ENCODE peak calls at places on chromosomes 6 and 20, in four cellular contexts. H is HCT116, J is spleen, S is AG04450. D is an unnamed sample.

GRCh38 chr6:137751768-137752560 is 115.1 kb upstream of the TNFAIP3 start:
- DNase-seq in J (no peak), S (no peak), H (no peak), D (no peak)

GRCh38 chr6:87660226-87660886 is 41.7 kb downstream of the AKIRIN2 start:
- DNase-seq in S (peak; percentile 34), J (no peak), H (no peak), D (no peak)

GRCh38 chr6:92050216-92050615 is 1369.1 kb downstream of the EPHA7 start:
- DNase-seq in H (no peak), S (no peak), J (no peak), D (no peak)

GRCh38 chr6:151493495-151494234 is at the start of gene CCDC170:
- DNase-seq in H (no peak), S (no peak), J (peak; percentile 87), D (no peak)

GRCh38 chr20:47551841-47552240 is 50.2 kb downstream of the NCOA3 start:
- DNase-seq in H (no peak), S (no peak), J (no peak), D (no peak)

GRCh38 chr20:25214416-25214770 is 18.9 kb downstream of the ENTPD6 start:
- DNase-seq in H (no peak), S (no peak), J (no peak), D (no peak)

GRCh38 chr6:25404693-25405169 is 125.6 kb downstream of the CARMIL1 start:
- DNase-seq in H (no peak), J (no peak), S (no peak), D (no peak)

GRCh38 chr6:45531999-45532605 is 154.4 kb upstream of the SUPT3H start:
- DNase-seq in J (no peak), S (no peak), H (no peak), D (no peak)

DNA sequence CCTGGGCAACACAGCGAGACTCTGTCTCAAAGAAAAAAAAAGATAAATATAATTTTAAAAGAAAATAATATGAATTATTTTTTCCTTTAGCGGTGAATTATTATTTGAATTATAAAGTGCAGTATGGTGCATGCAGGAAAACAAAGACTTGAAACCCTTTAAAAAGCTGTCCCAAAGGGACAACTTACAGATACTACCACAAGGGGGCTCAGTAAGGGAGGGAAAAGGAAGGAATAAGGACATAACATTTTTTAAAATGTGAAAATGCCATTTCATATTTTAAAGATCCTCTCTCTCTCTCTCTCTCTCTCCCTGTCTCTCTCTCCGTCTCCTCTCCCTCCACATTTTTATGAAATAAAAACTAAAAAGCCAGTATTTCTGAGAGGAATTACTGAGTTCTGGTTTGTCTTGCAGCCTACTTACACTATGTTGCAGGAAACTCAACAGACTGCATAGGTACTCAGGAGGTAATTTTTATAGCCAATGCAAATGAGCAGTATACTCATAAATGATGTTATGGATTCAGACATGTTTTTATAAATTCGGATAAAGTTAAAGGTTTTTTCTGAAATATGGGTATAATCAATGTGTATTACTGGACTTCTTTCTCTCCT is 455.0 kb upstream of the GJE1 start:
- DNase-seq in H (peak; percentile 40), J (no peak), S (no peak), D (no peak)
- H3K4me3 ChIP-seq in H (no peak overlapping the region), J (no peak overlapping the region), S (no peak overlapping the region), D (no peak overlapping the region)

DNA sequence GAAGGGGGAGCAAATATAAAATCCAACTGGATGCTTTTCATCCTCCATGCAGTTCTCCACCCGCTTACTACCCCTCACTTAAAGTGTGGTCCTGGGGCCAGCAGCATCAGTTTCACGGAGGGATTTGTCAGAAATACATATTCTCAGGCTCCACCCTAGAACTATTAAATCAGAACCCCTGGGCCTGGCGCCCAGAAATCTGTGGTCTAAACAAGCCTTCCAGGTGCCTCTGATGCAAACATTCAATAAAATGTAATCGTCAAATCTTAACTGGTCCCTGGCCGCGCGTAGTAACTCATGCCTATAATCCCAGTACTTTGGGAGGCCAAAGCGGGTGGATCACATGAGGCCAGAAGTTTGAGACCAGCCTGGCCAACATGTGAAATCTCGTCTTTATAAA is 47.7 kb downstream of the ATXN1 start:
- DNase-seq in J (no peak), S (no peak), H (no peak), D (no peak)
- H3K4me3 ChIP-seq in J (no peak overlapping the region), S (no peak overlapping the region), H (peak overlapping the region; percentile 38), D (no peak overlapping the region)

GRCh38 chr20:3101737-3102574 is 17.4 kb upstream of the AVP start:
- DNase-seq in S (no peak), H (no peak), J (no peak), D (no peak)
- H3K4me3 ChIP-seq in S (no peak overlapping the region), H (no peak overlapping the region), J (no peak overlapping the region), D (no peak overlapping the region)

GRCh38 chr20:45819466-45819865 is 7.0 kb downstream of the UBE2C start:
- DNase-seq in J (no peak), H (no peak), S (no peak), D (no peak)

GRCh38 chr20:45821942-45822341 is 5.2 kb downstream of the TNNC2 start:
- DNase-seq in S (no peak), H (no peak), J (no peak), D (no peak)

GRCh38 chr20:45823949-45824835 is 2.9 kb downstream of the TNNC2 start:
- DNase-seq in J (peak; percentile 85), H (no peak), S (no peak), D (no peak)

GRCh38 chr20:45826381-45827019 is 612 bp downstream of the TNNC2 start:
- DNase-seq in J (no peak), S (no peak), H (no peak), D (no peak)

DNA sequence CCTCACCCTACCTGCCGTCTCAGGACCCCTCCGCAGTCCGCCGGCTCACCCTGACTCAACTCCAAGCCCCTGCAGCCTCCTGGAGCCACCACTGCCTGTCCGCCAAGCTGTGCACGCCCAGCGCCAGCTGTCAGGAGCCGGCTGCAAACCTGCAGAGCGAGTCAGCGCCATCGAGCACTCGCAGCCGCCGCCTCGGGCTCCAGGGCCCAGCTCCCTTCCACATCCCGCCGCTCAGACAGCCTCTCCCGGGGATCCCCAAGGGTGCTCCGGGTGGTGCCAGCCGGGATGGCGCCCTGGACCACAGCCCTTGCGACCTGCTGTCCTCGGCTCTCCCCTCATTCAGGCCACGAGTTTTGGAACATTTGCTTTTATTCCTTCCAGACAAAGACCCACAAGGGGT is 4.2 kb downstream of the TNNC2 start:
- DNase-seq in S (no peak), J (no peak), H (no peak), D (peak; percentile 89)
- H3K4me3 ChIP-seq in S (peak overlapping the region; percentile 22), J (no peak overlapping the region), H (no peak overlapping the region), D (no peak overlapping the region)